ENCODE peak calls at places on chromosomes 12 and 14, in six cellular contexts. V is HCT116; B is ascending aorta; F is spleen; D is CD8-positive, alpha-beta memory T cell; A is sigmoid colon. M is an unnamed sample.

GRCh38 chr14:52277552-52277951 is 10.1 kb downstream of the PTGDR start:
- DNase-seq in F (no peak), D (no peak), V (no peak), A (no peak), B (no peak), M (no peak)

GRCh38 chr12:95083471-95083870 is 10.1 kb upstream of the NR2C1 start:
- DNase-seq in F (no peak), A (no peak), D (no peak), B (no peak), V (no peak), M (no peak)

GRCh38 chr12:26465419-26466097 is 270.2 kb downstream of the SSPN start:
- DNase-seq in V (no peak), F (no peak), D (no peak), A (no peak), B (no peak), M (no peak)

GRCh38 chr12:26028953-26029740 is 70.7 kb downstream of the RASSF8 start:
- DNase-seq in V (peak; percentile 40), A (no peak), F (no peak), D (peak; percentile 18), B (no peak), M (peak; percentile 25)

GRCh38 chr14:21104448-21105060 is 3.7 kb downstream of the TMEM253 start:
- DNase-seq in B (peak; percentile 89), D (peak; percentile 68), F (peak; percentile 93), V (peak; percentile 72), A (peak; percentile 91), M (peak; percentile 89)

GRCh38 chr14:93970589-93970966 is 5.8 kb downstream of the ASB2 start:
- DNase-seq in F (peak; percentile 91), V (peak; percentile 33), D (peak; percentile 51), A (no peak), B (no peak), M (peak; percentile 17)

GRCh38 chr12:5513406-5513805 is 81.5 kb downstream of the NTF3 start:
- DNase-seq in B (peak; percentile 40), V (no peak), F (no peak), D (no peak), A (no peak), M (no peak)

GRCh38 chr12:88625316-88625715 is 45.0 kb upstream of the KITLG start:
- DNase-seq in B (no peak), V (no peak), A (no peak), D (no peak), F (no peak), M (no peak)

GRCh38 chr12:106238146-106238545 is 9.7 kb downstream of the CKAP4 start:
- DNase-seq in A (no peak), V (no peak), F (no peak), D (no peak), B (no peak), M (no peak)

GRCh38 chr12:16604853-16605252 is 1.1 kb downstream of the LMO3 start:
- DNase-seq in F (no peak), V (no peak), A (peak; percentile 76), D (no peak), B (no peak), M (peak; percentile 41)

GRCh38 chr14:36513012-36513420 is 7.0 kb downstream of the NKX2-1 start:
- DNase-seq in B (no peak), D (no peak), A (no peak), F (no peak), V (no peak), M (no peak)

GRCh38 chr14:36513451-36514277 is 6.4 kb downstream of the NKX2-1 start:
- DNase-seq in A (no peak), B (no peak), D (no peak), V (no peak), F (no peak), M (no peak)

GRCh38 chr14:36510874-36511273 is 9.2 kb downstream of the NKX2-1 start:
- DNase-seq in V (no peak), A (no peak), B (no peak), F (no peak), D (no peak), M (no peak)

GRCh38 chr14:36511981-36512584 is 7.9 kb downstream of the NKX2-1 start:
- DNase-seq in F (no peak), B (no peak), A (no peak), D (no peak), V (no peak), M (no peak)

DNA sequence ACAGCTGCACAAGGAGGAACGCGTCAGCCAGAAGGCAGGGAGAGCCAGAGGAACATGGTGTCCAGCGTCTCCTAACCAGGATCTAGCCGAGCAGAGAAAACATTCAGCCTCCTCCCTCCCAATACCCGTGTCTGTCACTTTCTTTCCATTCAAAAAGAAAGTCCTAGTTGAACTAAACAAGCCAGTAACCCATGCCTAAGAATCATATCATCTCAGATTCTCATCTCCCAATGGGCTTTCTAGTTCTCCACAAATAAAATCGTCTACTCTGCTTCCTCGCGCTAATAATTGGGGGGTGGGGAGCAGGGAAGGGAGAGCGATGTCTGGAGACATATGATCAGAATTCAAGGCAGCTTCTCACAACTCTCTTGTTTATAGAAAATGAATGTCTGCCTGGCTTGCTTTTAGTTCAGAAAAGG is 7.4 kb downstream of the NKX2-1 start:
- DNase-seq in B (no peak), F (no peak), D (no peak), V (no peak), A (no peak), M (no peak)
- H3K4me3 ChIP-seq in B (no peak overlapping the region), F (no peak overlapping the region), D (no peak overlapping the region), V (no peak overlapping the region), A (no peak overlapping the region), M (no peak overlapping the region)

GRCh38 chr12:99978152-99978551 is 6.6 kb downstream of the ANKS1B start:
- DNase-seq in A (no peak), B (no peak), F (no peak), V (no peak), D (no peak), M (no peak)
- H3K27me3 ChIP-seq in A (no peaks in the 10 kb centered on the region), B (no peaks in the 10 kb centered on the region), F (peaks cover 8% of the 10 kb centered on the region), V (peaks cover 38% of the 10 kb centered on the region), D (no peaks in the 10 kb centered on the region), M (no peaks in the 10 kb centered on the region)

GRCh38 chr12:70663838-70664237 is 26.6 kb upstream of the PTPRB start:
- DNase-seq in A (no peak), F (no peak), D (no peak), B (no peak), V (no peak), M (no peak)

GRCh38 chr12:70661762-70662161 is 24.5 kb upstream of the PTPRB start:
- DNase-seq in F (no peak), D (no peak), B (no peak), A (no peak), V (no peak), M (no peak)

GRCh38 chr12:70667253-70667652 is 30.0 kb upstream of the PTPRB start:
- DNase-seq in B (no peak), D (no peak), F (no peak), A (no peak), V (no peak), M (no peak)

GRCh38 chr12:70666364-70666763 is 29.1 kb upstream of the PTPRB start:
- DNase-seq in B (no peak), A (no peak), D (no peak), V (no peak), F (no peak), M (no peak)

DNA sequence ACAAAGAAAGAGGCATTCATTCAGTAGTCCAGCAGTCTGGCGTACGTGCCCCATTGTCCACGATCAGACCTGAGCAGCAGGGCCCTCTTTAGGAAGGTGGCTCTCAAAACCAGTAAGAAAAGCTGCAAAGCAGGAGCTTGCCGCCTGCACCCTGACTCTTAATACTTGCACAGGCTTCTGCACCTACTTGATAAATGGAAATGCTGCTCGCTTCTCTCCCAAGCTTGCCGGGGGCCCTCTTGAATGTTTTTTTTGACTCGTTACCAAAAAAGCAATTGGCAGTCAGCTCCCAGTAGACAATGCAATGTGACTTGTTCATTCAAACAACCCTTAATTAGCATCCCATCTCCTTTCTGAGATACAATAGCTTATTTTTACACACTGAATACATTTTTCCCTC is 27.2 kb upstream of the PTPRB start:
- DNase-seq in V (no peak), F (no peak), D (no peak), A (no peak), B (no peak), M (no peak)
- H3K27ac ChIP-seq in V (no peak overlapping the region), F (no peak overlapping the region), D (no peak overlapping the region), A (no peak overlapping the region), B (no peak overlapping the region), M (no peak overlapping the region)

DNA sequence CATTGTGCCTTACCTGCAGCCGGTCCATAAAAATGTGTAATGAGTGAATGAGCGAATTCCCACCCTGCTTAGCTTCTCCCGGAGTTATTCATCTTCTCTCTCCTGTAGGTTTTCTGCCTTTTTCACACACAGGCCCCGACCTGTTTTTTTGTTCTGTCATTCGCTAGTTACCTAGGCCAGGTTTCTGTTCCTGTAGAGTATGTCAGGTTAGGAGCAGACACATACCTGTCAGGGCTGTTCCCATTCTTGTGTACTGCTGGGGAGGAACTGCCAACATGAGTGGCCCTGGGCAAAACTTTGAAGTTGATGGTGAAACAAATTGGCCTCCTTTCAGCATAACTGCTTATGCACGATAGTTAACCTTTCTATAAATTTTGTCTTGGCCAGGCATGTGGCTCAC is 140.1 kb downstream of the SYNE2 start:
- DNase-seq in F (no peak), A (no peak), D (no peak), B (no peak), V (no peak), M (no peak)
- H3K4me3 ChIP-seq in F (no peak overlapping the region), A (no peak overlapping the region), D (no peak overlapping the region), B (no peak overlapping the region), V (no peak overlapping the region), M (no peak overlapping the region)

GRCh38 chr14:100158566-100159106 is 809 bp downstream of the DEGS2 start:
- DNase-seq in D (no peak), A (no peak), F (no peak), V (no peak), B (no peak), M (no peak)

GRCh38 chr14:100156776-100157175 is 2.7 kb downstream of the DEGS2 start:
- DNase-seq in B (no peak), F (no peak), A (no peak), D (no peak), V (no peak), M (no peak)

GRCh38 chr14:100159107-100159864 is at the start of gene DEGS2:
- DNase-seq in B (no peak), V (no peak), F (peak; percentile 89), A (no peak), D (peak; percentile 53), M (peak; percentile 57)

GRCh38 chr14:100160534-100160916 is 1.1 kb upstream of the DEGS2 start:
- DNase-seq in A (no peak), V (no peak), D (no peak), F (no peak), B (no peak), M (no peak)

DNA sequence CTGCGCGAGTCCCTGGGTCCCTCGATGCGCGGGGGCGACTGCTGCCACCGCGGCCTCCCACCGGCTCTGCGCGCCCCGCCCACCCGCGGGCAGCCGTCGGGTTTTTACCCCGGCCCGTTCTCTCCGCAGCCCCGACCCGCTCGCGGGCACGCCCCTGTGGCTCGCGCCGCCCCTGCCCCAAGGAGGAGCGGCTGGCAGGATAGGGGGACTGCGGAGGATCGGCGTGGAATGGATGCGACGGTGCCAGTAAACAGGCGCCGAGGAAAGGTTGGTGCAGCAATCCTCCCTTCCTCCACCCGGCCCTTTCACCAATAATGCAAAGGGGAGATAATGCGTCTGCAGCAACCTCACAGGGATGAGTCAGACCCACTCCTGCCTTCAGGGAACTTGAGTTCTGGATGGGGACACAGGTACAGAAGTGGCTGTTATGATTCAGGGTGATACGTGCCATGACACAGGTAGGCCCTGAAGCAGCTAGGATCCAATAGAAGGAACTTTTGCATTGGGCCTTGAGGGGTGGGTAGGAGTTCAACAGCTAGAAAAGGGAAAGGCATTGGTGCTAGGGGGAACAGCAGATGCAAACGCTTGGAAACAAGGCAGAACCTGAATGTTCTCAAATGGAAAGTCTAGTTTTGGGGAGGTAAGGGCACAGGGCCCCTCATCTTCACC is 554 bp upstream of the DEGS2 start:
- DNase-seq in D (no peak), A (no peak), F (no peak), V (no peak), B (no peak), M (no peak)
- H3K27me3 ChIP-seq in D (no peaks in the 10 kb centered on the region), A (peaks cover 26% of the 10 kb centered on the region), F (peaks cover 30% of the 10 kb centered on the region), V (no peaks in the 10 kb centered on the region), B (peaks cover 17% of the 10 kb centered on the region), M (peaks cover 20% of the 10 kb centered on the region)

M was measured in WERI-Rb-1.